ENCODE peak calls at places on chromosomes 16 and 17, in six cellular contexts. One of them, this sample, is unnamed.

GRCh38 chr17:4516740-4517139 is 18.1 kb downstream of the SPNS2 start:
- DNase-seq in PC-9: no peak
- DNase-seq in dorsolateral prefrontal cortex: no peak
- DNase-seq in iPS DF 6.9: no peak
- DNase-seq in substantia nigra: no peak
- DNase-seq in thoracic aorta: no peak
- DNase-seq in this sample: no peak

GRCh38 chr17:49315974-49316570 is 46.0 kb downstream of the ZNF652 start:
- DNase-seq in PC-9: no peak
- DNase-seq in substantia nigra: no peak
- DNase-seq in iPS DF 6.9: no peak
- DNase-seq in thoracic aorta: no peak
- DNase-seq in dorsolateral prefrontal cortex: no peak
- DNase-seq in this sample: no peak

GRCh38 chr16:28108590-28109247 is 45.2 kb upstream of the GSG1L start:
- DNase-seq in thoracic aorta: no peak
- DNase-seq in iPS DF 6.9: no peak
- DNase-seq in substantia nigra: no peak
- DNase-seq in dorsolateral prefrontal cortex: no peak
- DNase-seq in PC-9: no peak
- DNase-seq in this sample: no peak

GRCh38 chr17:72657467-72658317 is 434.8 kb downstream of the SLC39A11 start:
- DNase-seq in iPS DF 6.9: no peak
- DNase-seq in dorsolateral prefrontal cortex: no peak
- DNase-seq in PC-9: no peak
- DNase-seq in thoracic aorta: no peak
- DNase-seq in substantia nigra: no peak
- DNase-seq in this sample: no peak

GRCh38 chr17:40735016-40735415 is 20.1 kb downstream of the KRT25 start:
- DNase-seq in substantia nigra: no peak
- DNase-seq in dorsolateral prefrontal cortex: no peak
- DNase-seq in PC-9: no peak
- DNase-seq in iPS DF 6.9: no peak
- DNase-seq in thoracic aorta: no peak
- DNase-seq in this sample: no peak

GRCh38 chr17:80938556-80938955 is 53.1 kb upstream of the CHMP6 start:
- DNase-seq in thoracic aorta: no peak
- DNase-seq in PC-9: no peak
- DNase-seq in iPS DF 6.9: no peak
- DNase-seq in substantia nigra: no peak
- DNase-seq in dorsolateral prefrontal cortex: no peak
- DNase-seq in this sample: no peak

GRCh38 chr17:2939714-2940351 is 123.6 kb downstream of the OR1D5 start:
- DNase-seq in substantia nigra: peak; percentile 40
- DNase-seq in thoracic aorta: no peak
- DNase-seq in PC-9: no peak
- DNase-seq in dorsolateral prefrontal cortex: no peak
- DNase-seq in iPS DF 6.9: no peak
- DNase-seq in this sample: no peak

GRCh38 chr17:45964634-45965033 is 34.4 kb upstream of the STH start:
- DNase-seq in dorsolateral prefrontal cortex: no peak
- DNase-seq in thoracic aorta: no peak
- DNase-seq in iPS DF 6.9: no peak
- DNase-seq in substantia nigra: no peak
- DNase-seq in PC-9: no peak
- DNase-seq in this sample: no peak

GRCh38 chr16:73176577-73177013 is 128.7 kb upstream of the ZFHX3 start:
- DNase-seq in PC-9: peak; percentile 83
- DNase-seq in thoracic aorta: no peak
- DNase-seq in substantia nigra: no peak
- DNase-seq in iPS DF 6.9: no peak
- DNase-seq in dorsolateral prefrontal cortex: no peak
- DNase-seq in this sample: no peak

GRCh38 chr17:32953883-32954282 is 25.9 kb downstream of the TMEM98 start:
- DNase-seq in PC-9: no peak
- DNase-seq in thoracic aorta: no peak
- DNase-seq in substantia nigra: no peak
- DNase-seq in dorsolateral prefrontal cortex: no peak
- DNase-seq in iPS DF 6.9: no peak
- DNase-seq in this sample: no peak

GRCh38 chr16:14510939-14511797 is 118.9 kb downstream of the PARN start:
- DNase-seq in PC-9: no peak
- DNase-seq in dorsolateral prefrontal cortex: no peak
- DNase-seq in iPS DF 6.9: no peak
- DNase-seq in thoracic aorta: no peak
- DNase-seq in substantia nigra: no peak
- DNase-seq in this sample: no peak

GRCh38 chr17:2909164-2909852 is 113.1 kb downstream of the RAP1GAP2 start:
- DNase-seq in substantia nigra: no peak
- DNase-seq in PC-9: no peak
- DNase-seq in iPS DF 6.9: no peak
- DNase-seq in dorsolateral prefrontal cortex: no peak
- DNase-seq in thoracic aorta: no peak
- DNase-seq in this sample: no peak

GRCh38 chr17:35841505-35841904 is 27.2 kb downstream of the HEATR9 start:
- DNase-seq in thoracic aorta: no peak
- DNase-seq in PC-9: no peak
- DNase-seq in iPS DF 6.9: no peak
- DNase-seq in substantia nigra: no peak
- DNase-seq in dorsolateral prefrontal cortex: no peak
- DNase-seq in this sample: no peak

GRCh38 chr16:4098496-4098895 is 17.7 kb downstream of the ADCY9 start:
- DNase-seq in PC-9: no peak
- DNase-seq in substantia nigra: no peak
- DNase-seq in thoracic aorta: no peak
- DNase-seq in iPS DF 6.9: no peak
- DNase-seq in dorsolateral prefrontal cortex: no peak
- DNase-seq in this sample: no peak

GRCh38 chr16:50680907-50681885 is at the start of gene SNX20:
- DNase-seq in PC-9: no peak
- DNase-seq in thoracic aorta: no peak
- DNase-seq in dorsolateral prefrontal cortex: no peak
- DNase-seq in substantia nigra: no peak
- DNase-seq in iPS DF 6.9: no peak
- DNase-seq in this sample: no peak

GRCh38 chr16:1447965-1448364 is 3.6 kb upstream of the CCDC154 start:
- DNase-seq in iPS DF 6.9: no peak
- DNase-seq in thoracic aorta: no peak
- DNase-seq in PC-9: no peak
- DNase-seq in dorsolateral prefrontal cortex: no peak
- DNase-seq in substantia nigra: no peak
- DNase-seq in this sample: no peak

GRCh38 chr17:11880714-11881113 is 116.6 kb downstream of the ZNF18 start:
- DNase-seq in dorsolateral prefrontal cortex: no peak
- DNase-seq in thoracic aorta: no peak
- DNase-seq in iPS DF 6.9: no peak
- DNase-seq in PC-9: no peak
- DNase-seq in substantia nigra: no peak
- DNase-seq in this sample: no peak

GRCh38 chr17:72117748-72118587 is 2.9 kb upstream of the SOX9 start:
- DNase-seq in iPS DF 6.9: no peak
- DNase-seq in thoracic aorta: no peak
- DNase-seq in dorsolateral prefrontal cortex: no peak
- DNase-seq in substantia nigra: no peak
- DNase-seq in PC-9: no peak
- DNase-seq in this sample: peak; percentile 28

GRCh38 chr17:61536417-61536955 is 54.5 kb downstream of the NACA2 start:
- DNase-seq in dorsolateral prefrontal cortex: no peak
- DNase-seq in thoracic aorta: no peak
- DNase-seq in iPS DF 6.9: no peak
- DNase-seq in substantia nigra: no peak
- DNase-seq in PC-9: no peak
- DNase-seq in this sample: no peak

GRCh38 chr17:38701504-38702165 is 3.4 kb upstream of the MLLT6 start:
- DNase-seq in thoracic aorta: no peak
- DNase-seq in PC-9: no peak
- DNase-seq in substantia nigra: no peak
- DNase-seq in dorsolateral prefrontal cortex: no peak
- DNase-seq in iPS DF 6.9: no peak
- DNase-seq in this sample: no peak

GRCh38 chr16:11601911-11602310 is 15.2 kb upstream of the LITAF start:
- DNase-seq in substantia nigra: no peak
- DNase-seq in PC-9: no peak
- DNase-seq in dorsolateral prefrontal cortex: no peak
- DNase-seq in iPS DF 6.9: no peak
- DNase-seq in thoracic aorta: no peak
- DNase-seq in this sample: no peak

GRCh38 chr16:11604783-11605563 is 18.3 kb upstream of the LITAF start:
- DNase-seq in dorsolateral prefrontal cortex: no peak
- DNase-seq in thoracic aorta: peak; percentile 43
- DNase-seq in iPS DF 6.9: no peak
- DNase-seq in PC-9: no peak
- DNase-seq in substantia nigra: no peak
- DNase-seq in this sample: no peak

GRCh38 chr16:11602321-11602720 is 15.6 kb upstream of the LITAF start:
- DNase-seq in iPS DF 6.9: no peak
- DNase-seq in thoracic aorta: no peak
- DNase-seq in PC-9: no peak
- DNase-seq in substantia nigra: no peak
- DNase-seq in dorsolateral prefrontal cortex: no peak
- DNase-seq in this sample: no peak

GRCh38 chr16:11603331-11603750 is 16.6 kb upstream of the LITAF start:
- DNase-seq in PC-9: no peak
- DNase-seq in dorsolateral prefrontal cortex: no peak
- DNase-seq in thoracic aorta: no peak
- DNase-seq in iPS DF 6.9: no peak
- DNase-seq in substantia nigra: no peak
- DNase-seq in this sample: no peak

DNA sequence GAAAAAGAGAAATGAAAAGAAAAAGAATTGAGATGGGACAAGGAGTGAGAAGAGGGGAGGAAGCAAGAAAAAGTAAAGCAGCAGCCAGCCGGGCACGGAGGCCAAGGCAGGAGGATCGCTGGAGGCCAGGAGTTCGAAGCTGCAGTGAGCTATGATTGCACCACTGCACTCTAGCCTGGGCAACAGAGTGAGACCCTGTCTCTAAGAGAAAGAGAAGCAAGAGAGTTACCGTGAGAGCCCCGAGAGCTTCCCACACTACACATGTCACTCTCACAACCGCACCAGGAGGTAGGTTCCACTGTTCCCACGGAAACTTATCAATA is 18.8 kb upstream of the LITAF start:
- DNase-seq in dorsolateral prefrontal cortex: no peak
- DNase-seq in PC-9: no peak
- DNase-seq in thoracic aorta: no peak
- DNase-seq in iPS DF 6.9: no peak
- DNase-seq in substantia nigra: no peak
- DNase-seq in this sample: no peak
- H3K27ac ChIP-seq in dorsolateral prefrontal cortex: no peak overlapping the region
- H3K27ac ChIP-seq in PC-9: no peak overlapping the region
- H3K27ac ChIP-seq in thoracic aorta: no peak overlapping the region
- H3K27ac ChIP-seq in iPS DF 6.9: no peak overlapping the region
- H3K27ac ChIP-seq in substantia nigra: no peak overlapping the region
- H3K27ac ChIP-seq in this sample: no peak overlapping the region

GRCh38 chr16:89721644-89722391 is 481 bp downstream of the ZNF276 start:
- DNase-seq in thoracic aorta: no peak
- DNase-seq in dorsolateral prefrontal cortex: no peak
- DNase-seq in iPS DF 6.9: no peak
- DNase-seq in PC-9: no peak
- DNase-seq in substantia nigra: no peak
- DNase-seq in this sample: no peak

GRCh38 chr16:89722392-89723278 is 1.3 kb downstream of the ZNF276 start:
- DNase-seq in iPS DF 6.9: no peak
- DNase-seq in substantia nigra: no peak
- DNase-seq in thoracic aorta: no peak
- DNase-seq in dorsolateral prefrontal cortex: peak; percentile 59
- DNase-seq in PC-9: peak; percentile 75
- DNase-seq in this sample: no peak

GRCh38 chr16:89720520-89720858 is 209 bp downstream of the VPS9D1 start:
- DNase-seq in dorsolateral prefrontal cortex: no peak
- DNase-seq in thoracic aorta: no peak
- DNase-seq in substantia nigra: no peak
- DNase-seq in PC-9: no peak
- DNase-seq in iPS DF 6.9: no peak
- DNase-seq in this sample: no peak

GRCh38 chr16:89720859-89721643 is at the start of the genes VPS9D1 and ZNF276:
- DNase-seq in dorsolateral prefrontal cortex: peak; percentile 79
- DNase-seq in thoracic aorta: no peak
- DNase-seq in PC-9: peak; percentile 66
- DNase-seq in iPS DF 6.9: no peak
- DNase-seq in substantia nigra: peak; percentile 77
- DNase-seq in this sample: peak; percentile 74

DNA sequence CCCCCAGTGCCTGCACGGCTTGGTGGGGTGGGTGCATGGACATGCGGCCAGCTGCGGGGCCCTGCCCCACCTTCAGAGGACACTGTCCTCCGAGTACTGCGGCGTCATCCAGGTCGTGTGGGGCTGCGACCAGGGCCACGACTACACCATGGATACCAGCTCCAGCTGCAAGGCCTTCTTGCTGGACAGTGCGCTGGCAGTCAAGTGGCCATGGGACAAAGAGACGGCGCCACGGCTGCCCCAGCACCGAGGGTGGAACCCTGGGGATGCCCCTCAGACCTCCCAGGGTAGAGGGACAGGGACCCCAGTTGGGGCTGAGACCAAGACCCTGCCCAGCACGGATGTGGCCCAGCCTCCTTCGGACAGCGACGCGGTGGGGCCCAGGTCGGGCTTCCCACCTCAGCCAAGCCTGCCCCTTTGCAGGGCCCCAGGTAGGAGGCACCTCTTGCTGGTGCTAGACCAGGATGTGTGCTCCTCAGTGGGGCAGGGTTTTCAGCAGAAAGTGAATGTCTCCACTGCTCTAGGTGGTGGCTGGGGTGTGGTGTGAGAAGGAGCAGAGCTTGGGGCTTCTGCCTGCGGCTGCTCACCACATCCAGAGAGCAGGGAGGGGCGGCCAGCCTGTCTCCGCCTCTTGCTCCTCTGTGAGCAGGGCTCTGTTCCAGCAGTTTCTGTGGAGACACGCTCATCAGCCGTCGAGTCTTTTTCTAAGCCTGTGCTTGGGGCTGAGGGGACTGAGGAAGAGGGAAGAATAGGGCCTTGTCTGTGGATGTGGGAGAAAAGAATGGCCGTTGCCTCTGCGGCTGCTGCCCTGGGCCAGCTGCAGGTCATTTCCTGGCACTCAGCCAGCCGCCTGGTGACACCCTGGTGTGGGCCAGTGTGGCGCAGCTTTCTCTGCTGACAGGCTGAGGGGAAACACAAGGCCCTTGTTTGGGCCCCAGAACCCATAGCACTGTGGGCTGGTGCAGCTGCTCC is 2.2 kb downstream of the ZNF276 start:
- DNase-seq in PC-9: peak; percentile 33
- DNase-seq in iPS DF 6.9: no peak
- DNase-seq in substantia nigra: peak; percentile 92
- DNase-seq in thoracic aorta: no peak
- DNase-seq in dorsolateral prefrontal cortex: peak; percentile 97
- DNase-seq in this sample: peak; percentile 91
- H3K27ac ChIP-seq in PC-9: no peak overlapping the region
- H3K27ac ChIP-seq in iPS DF 6.9: no peak overlapping the region
- H3K27ac ChIP-seq in substantia nigra: peak overlapping the region; percentile 99
- H3K27ac ChIP-seq in thoracic aorta: no peak overlapping the region
- H3K27ac ChIP-seq in dorsolateral prefrontal cortex: peak overlapping the region; percentile 91
- H3K27ac ChIP-seq in this sample: peak overlapping the region; percentile 99

GRCh38 chr17:42251115-42251514 is 25.1 kb downstream of the STAT5B start:
- DNase-seq in PC-9: no peak
- DNase-seq in thoracic aorta: no peak
- DNase-seq in dorsolateral prefrontal cortex: no peak
- DNase-seq in iPS DF 6.9: no peak
- DNase-seq in substantia nigra: no peak
- DNase-seq in this sample: no peak
- H3K27ac ChIP-seq in PC-9: no peak overlapping the region
- H3K27ac ChIP-seq in thoracic aorta: no peak overlapping the region
- H3K27ac ChIP-seq in dorsolateral prefrontal cortex: no peak overlapping the region
- H3K27ac ChIP-seq in iPS DF 6.9: no peak overlapping the region
- H3K27ac ChIP-seq in substantia nigra: no peak overlapping the region
- H3K27ac ChIP-seq in this sample: no peak overlapping the region

GRCh38 chr17:8133941-8134340 is 10.0 kb upstream of the HES7 start:
- DNase-seq in dorsolateral prefrontal cortex: no peak
- DNase-seq in iPS DF 6.9: no peak
- DNase-seq in substantia nigra: no peak
- DNase-seq in thoracic aorta: no peak
- DNase-seq in PC-9: no peak
- DNase-seq in this sample: no peak
- H3K27ac ChIP-seq in dorsolateral prefrontal cortex: no peak overlapping the region
- H3K27ac ChIP-seq in iPS DF 6.9: no peak overlapping the region
- H3K27ac ChIP-seq in substantia nigra: no peak overlapping the region
- H3K27ac ChIP-seq in thoracic aorta: no peak overlapping the region
- H3K27ac ChIP-seq in PC-9: no peak overlapping the region
- H3K27ac ChIP-seq in this sample: no peak overlapping the region

This sample was measured in caudate nucleus.